ENCODE peak calls at places on chromosomes 6 and 20, in five cellular contexts. A is GM10248, C is foreskin fibroblast, V is neural crest cell, Z is body of pancreas. Q is an unnamed sample.

GRCh38 chr20:14264869-14265268 is 72.5 kb downstream of the FLRT3 start:
- DNase-seq in Z (no peak), C (no peak), A (no peak), V (no peak), Q (no peak)

GRCh38 chr20:39632757-39633156 is 670.6 kb downstream of the DHX35 start:
- DNase-seq in Z (no peak), A (no peak), C (no peak), V (no peak), Q (no peak)

GRCh38 chr6:143842468-143842901 is 653 bp upstream of the LTV1 start:
- DNase-seq in C (peak; percentile 11), A (no peak), Z (no peak), V (no peak), Q (no peak)

GRCh38 chr6:158787395-158787794 is 31.8 kb downstream of the EZR start:
- DNase-seq in Z (no peak), V (no peak), A (no peak), C (no peak), Q (no peak)

GRCh38 chr20:56358600-56359211 is at the start of gene FAM210B:
- DNase-seq in A (peak; percentile 96), Z (peak; percentile 92), C (peak; percentile 91), V (peak; percentile 74), Q (peak; percentile 77)

GRCh38 chr6:118875672-118876071 is 18.3 kb upstream of the ASF1A start:
- DNase-seq in Z (no peak), C (no peak), V (no peak), A (no peak), Q (no peak)

GRCh38 chr6:42702200-42702599 is 20.2 kb downstream of the PRPH2 start:
- DNase-seq in A (no peak), V (no peak), C (peak; percentile 55), Z (no peak), Q (no peak)

GRCh38 chr6:48541669-48542068 is 430.7 kb upstream of the PTCHD4 start:
- DNase-seq in Z (no peak), C (no peak), V (no peak), A (no peak), Q (no peak)

GRCh38 chr20:44025756-44026155 is 111.1 kb downstream of the TOX2 start:
- DNase-seq in C (no peak), Z (no peak), A (no peak), V (no peak), Q (no peak)

GRCh38 chr6:170019259-170020040 is 268.0 kb downstream of the ERMARD start:
- DNase-seq in A (no peak), C (no peak), Z (no peak), V (no peak), Q (peak; percentile 8)

GRCh38 chr6:160356074-160356754 is 8.0 kb downstream of the SLC22A3 start:
- DNase-seq in Z (no peak), A (no peak), C (no peak), V (no peak), Q (no peak)

GRCh38 chr6:15344186-15344506 is 98.3 kb downstream of the JARID2 start:
- DNase-seq in Z (no peak), V (no peak), C (no peak), A (no peak), Q (no peak)

GRCh38 chr6:30635834-30636233 is 9.2 kb downstream of the ATAT1 start:
- DNase-seq in Z (no peak), V (no peak), C (no peak), A (no peak), Q (no peak)

GRCh38 chr6:30644769-30645168 is 2.2 kb upstream of the C6orf136 start:
- DNase-seq in C (no peak), A (no peak), Z (no peak), V (no peak), Q (no peak)

GRCh38 chr6:30643656-30644055 is 3.3 kb upstream of the C6orf136 start:
- DNase-seq in A (no peak), V (no peak), C (no peak), Z (no peak), Q (no peak)

GRCh38 chr6:30641048-30641447 is 5.9 kb upstream of the C6orf136 start:
- DNase-seq in V (no peak), Z (no peak), C (no peak), A (no peak), Q (no peak)

DNA sequence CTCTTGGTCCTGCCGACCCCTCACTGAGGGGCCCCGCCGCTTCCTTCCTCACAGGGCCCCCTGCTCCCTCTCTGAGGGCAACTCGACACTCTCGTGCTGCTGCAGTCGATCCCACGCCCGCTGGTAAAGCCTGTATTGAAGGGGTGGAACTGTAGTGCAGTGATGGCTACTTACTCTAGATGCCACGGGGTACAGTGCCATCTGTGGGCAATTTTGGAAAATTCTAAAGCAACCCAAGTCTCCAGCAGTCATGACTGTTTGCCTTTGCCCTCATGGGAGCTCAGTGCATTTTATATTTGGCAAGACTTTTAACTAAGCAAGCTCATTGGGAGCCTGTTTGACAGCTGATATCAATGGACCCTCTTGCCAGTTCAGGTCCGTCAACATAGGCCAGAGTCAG is 6.5 kb upstream of the C6orf136 start:
- DNase-seq in C (no peak), V (no peak), Z (no peak), A (no peak), Q (no peak)
- TF ChIP-seq CTCF in C (no peak), V (no peak), Z (no peak), A (no peak), Q (no peak)

DNA sequence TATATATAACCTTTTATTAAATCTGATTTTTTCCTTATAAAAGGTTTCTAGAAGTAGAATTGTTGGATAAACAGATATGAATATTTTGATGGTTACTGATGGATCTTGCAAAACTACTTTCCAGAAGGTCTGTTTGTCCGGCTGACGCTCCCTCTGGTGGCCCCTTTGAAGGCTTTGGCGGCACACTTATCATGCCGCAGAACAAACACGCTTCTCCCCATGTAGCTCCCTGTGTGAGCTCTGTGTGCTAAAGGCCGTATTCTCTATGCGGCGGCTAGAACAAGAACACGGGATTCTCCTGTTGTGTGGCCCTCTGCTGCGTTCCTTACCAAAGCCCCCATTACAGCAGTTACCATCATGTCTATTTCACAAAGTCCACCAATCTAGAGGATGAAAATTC is 30.0 kb downstream of the PPP1R3G start:
- DNase-seq in A (no peak), Z (no peak), V (no peak), C (peak; percentile 20), Q (no peak)
- TF ChIP-seq CTCF in A (no peak), Z (no peak), V (peak; percentile 35), C (peak; percentile 25), Q (no peak)

DNA sequence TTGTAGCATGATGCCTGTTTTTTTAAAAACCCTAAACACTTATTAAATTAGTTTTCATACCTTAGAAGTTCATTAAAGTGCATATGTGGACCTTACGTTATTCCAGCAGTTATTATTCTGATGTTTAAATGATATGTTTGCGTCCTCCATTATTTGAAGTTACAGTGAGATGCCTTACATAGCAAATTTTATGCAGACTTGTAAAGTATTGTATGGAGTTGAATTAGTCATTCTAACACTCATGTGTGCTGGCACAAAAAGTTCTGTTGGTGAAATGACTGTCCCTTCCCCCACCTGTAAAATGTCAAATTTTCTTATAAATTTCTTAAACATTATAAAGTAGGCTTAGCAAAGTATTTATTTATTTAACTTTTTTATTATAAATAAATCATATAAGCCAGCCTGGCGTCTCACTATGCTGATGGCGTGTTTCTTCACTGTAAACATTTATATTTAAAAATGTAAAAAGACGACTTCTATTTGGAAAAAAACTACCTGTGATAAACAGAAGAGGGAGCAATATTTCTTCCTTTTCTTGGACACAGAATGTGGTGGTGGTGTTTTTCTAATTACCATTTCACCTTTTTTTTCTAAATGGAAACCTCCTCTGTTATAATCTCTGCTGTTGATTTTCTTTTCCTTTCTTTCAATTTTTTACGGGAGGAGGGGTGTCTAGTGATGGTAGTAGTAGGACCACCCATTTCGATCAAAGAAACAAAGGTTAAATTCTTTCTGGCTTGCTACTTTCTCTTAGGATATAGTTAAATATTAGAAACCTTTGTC is 155.4 kb downstream of the RFPL4B start:
- DNase-seq in A (no peak), C (no peak), Z (no peak), V (peak; percentile 2), Q (no peak)
- TF ChIP-seq CTCF in A (no peak), C (peak; percentile 27), Z (peak; percentile 32), V (peak; percentile 67), Q (no peak)

GRCh38 chr20:46011631-46012482 is 3.1 kb downstream of the MMP9 start:
- DNase-seq in A (no peak), C (no peak), V (no peak), Z (no peak), Q (peak; percentile 64)
- TF ChIP-seq CTCF in A (peak; percentile 41), C (peak; percentile 8), V (no peak), Z (no peak), Q (peak; percentile 43)

GRCh38 chr20:10478930-10479329 is 43.8 kb downstream of the SLX4IP start:
- DNase-seq in Z (no peak), C (no peak), V (no peak), A (no peak), Q (no peak)

GRCh38 chr20:10475225-10475624 is 40.1 kb downstream of the SLX4IP start:
- DNase-seq in A (no peak), C (no peak), V (no peak), Z (no peak), Q (no peak)

GRCh38 chr20:10474606-10475184 is 39.6 kb downstream of the SLX4IP start:
- DNase-seq in V (no peak), C (no peak), Z (no peak), A (no peak), Q (no peak)

GRCh38 chr20:10478205-10478604 is 43.1 kb downstream of the SLX4IP start:
- DNase-seq in C (no peak), V (no peak), Z (no peak), A (peak; percentile 41), Q (no peak)

GRCh38 chr20:10476319-10476724 is 41.2 kb downstream of the SLX4IP start:
- DNase-seq in Z (no peak), A (peak; percentile 51), C (peak; percentile 37), V (no peak), Q (peak; percentile 80)
- TF ChIP-seq CTCF in Z (no peak), A (peak; percentile 51), C (no peak), V (no peak), Q (peak; percentile 28)

GRCh38 chr20:20407891-20408805 is 40.2 kb downstream of the INSM1 start:
- DNase-seq in V (no peak), A (no peak), Z (no peak), C (no peak), Q (no peak)
- TF ChIP-seq CTCF in V (peak; percentile 50), A (no peak), Z (no peak), C (peak; percentile 58), Q (peak; percentile 24)

GRCh38 chr6:100721256-100721655 is 159.9 kb downstream of the ASCC3 start:
- DNase-seq in C (peak; percentile 6), Z (no peak), V (no peak), A (no peak), Q (no peak)

GRCh38 chr6:100724222-100724621 is 156.9 kb downstream of the ASCC3 start:
- DNase-seq in V (no peak), C (no peak), A (no peak), Z (no peak), Q (no peak)

GRCh38 chr6:100724696-100725095 is 156.4 kb downstream of the ASCC3 start:
- DNase-seq in V (no peak), Z (no peak), A (no peak), C (no peak), Q (no peak)

GRCh38 chr6:100719883-100720682 is 161.0 kb downstream of the ASCC3 start:
- DNase-seq in C (peak; percentile 11), Z (no peak), A (no peak), V (no peak), Q (no peak)
- TF ChIP-seq CTCF in C (peak; percentile 21), Z (peak; percentile 49), A (peak; percentile 40), V (peak; percentile 68), Q (peak; percentile 49)